ENCODE peak calls at places on chromosome 14, in nine cellular contexts. F is amniotic epithelial cell; C is activated CD8-positive, alpha-beta memory T cell treated with anti-CD3 and anti-CD28 coated beads, Interleukin-2, amount 50 U/mL, for 48 hours; W is stimulated activated CD4-positive, alpha-beta T cell treated with anti-CD3 and anti-CD28 coated beads, Interleukin-4, amount 100 ng/mL, for 48 hours; P is AG20443; E is HFFc6; T is CD4-positive, alpha-beta T cell; G is HTR-8/SVneo; Y is keratinocyte. J is an unnamed sample.

GRCh38 chr14:72444701-72445100 is 449.2 kb downstream of the DPF3 start:
- DNase-seq in W (no peak), G (no peak), E (no peak), P (no peak), F (no peak), C (no peak), T (no peak), Y (no peak), J (no peak)

GRCh38 chr14:51087024-51087423 is 7.9 kb downstream of the TRIM9 start:
- DNase-seq in T (no peak), E (no peak), C (no peak), F (no peak), P (no peak), G (peak), Y (no peak), W (no peak), J (no peak)

GRCh38 chr14:21104448-21105060 is 3.7 kb downstream of the TMEM253 start:
- DNase-seq in P (peak), W (peak), G (peak), E (peak), T (peak), C (peak), Y (no peak), F (peak), J (peak)

GRCh38 chr14:68333265-68333664 is 459.6 kb downstream of the ZFP36L1 start:
- DNase-seq in F (no peak), W (no peak), Y (no peak), C (no peak), E (no peak), T (no peak), P (no peak), G (no peak), J (no peak)

GRCh38 chr14:90368946-90369721 is 27.7 kb upstream of the CALM1 start:
- DNase-seq in G (no peak), F (peak), E (peak), T (no peak), W (no peak), Y (no peak), P (peak), C (no peak), J (no peak)

GRCh38 chr14:54106802-54107377 is 150.3 kb upstream of the BMP4 start:
- DNase-seq in C (no peak), W (no peak), F (no peak), P (peak), G (peak), E (no peak), Y (no peak), T (no peak), J (no peak)

GRCh38 chr14:102986810-102987579 is 64.5 kb downstream of the AMN start:
- DNase-seq in F (peak), P (no peak), W (no peak), E (no peak), G (no peak), Y (peak), C (no peak), T (no peak), J (no peak)

GRCh38 chr14:99728231-99728920 is 44.3 kb downstream of the CYP46A1 start:
- DNase-seq in W (no peak), Y (no peak), C (peak), T (no peak), P (no peak), G (no peak), F (no peak), E (no peak), J (no peak)

GRCh38 chr14:38941485-38941884 is 161.6 kb downstream of the SEC23A start:
- DNase-seq in Y (no peak), C (no peak), E (no peak), T (no peak), P (peak), F (no peak), W (no peak), G (no peak), J (no peak)

GRCh38 chr14:68794856-68795601 is 2.2 kb upstream of the ZFP36L1 start:
- DNase-seq in W (no peak), Y (no peak), E (peak), G (no peak), C (peak), T (no peak), P (peak), F (peak), J (peak)

GRCh38 chr14:80491131-80491530 is 279.8 kb upstream of the DIO2 start:
- DNase-seq in W (no peak), G (no peak), E (peak), T (no peak), C (no peak), P (peak), Y (no peak), F (no peak), J (no peak)

GRCh38 chr14:77314539-77314938 is 6.1 kb downstream of the POMT2 start:
- DNase-seq in G (no peak), W (no peak), E (no peak), C (no peak), P (no peak), T (no peak), F (no peak), Y (no peak), J (no peak)

GRCh38 chr14:101082036-101082435 is 178.5 kb upstream of the RTL1 start:
- DNase-seq in T (no peak), C (no peak), E (no peak), P (no peak), W (no peak), G (no peak), F (no peak), Y (no peak), J (no peak)

GRCh38 chr14:50974118-50974517 is 29.8 kb upstream of the PYGL start:
- DNase-seq in C (no peak), T (no peak), Y (no peak), W (no peak), F (no peak), E (no peak), G (no peak), P (no peak), J (no peak)

GRCh38 chr14:100238419-100239199 is at the start of gene YY1:
- DNase-seq in P (peak), G (peak), E (peak), Y (no peak), T (peak), C (peak), W (peak), F (peak), J (peak)

GRCh38 chr14:73241481-73242165 is 4.3 kb downstream of the PAPLN start:
- DNase-seq in P (no peak), C (no peak), F (peak), T (no peak), W (no peak), E (no peak), G (no peak), Y (no peak), J (no peak)

GRCh38 chr14:106586098-106586704 is 1059.8 kb downstream of the TMEM121 start:
- DNase-seq in C (peak), Y (no peak), T (peak), E (no peak), P (no peak), G (no peak), F (no peak), W (peak), J (peak)

GRCh38 chr14:23494223-23494622 is 24.7 kb downstream of the NGDN start:
- DNase-seq in T (no peak), Y (no peak), G (no peak), C (no peak), P (no peak), E (peak), F (peak), W (no peak), J (no peak)

GRCh38 chr14:67532606-67532997 is 488 bp upstream of the PLEKHH1 start:
- DNase-seq in Y (no peak), F (no peak), E (no peak), G (no peak), P (no peak), T (no peak), W (no peak), C (no peak), J (no peak)